ENCODE peak calls at places on chromosomes 13 and 19, in six cellular contexts. One of them, this sample, is unnamed.
A peak's percentile ranks its signal among the peaks of the same experiment; 100 is the strongest.

GRCh38 chr13:99656843-99657506 is 155.7 kb downstream of the TM9SF2 start:
- DNase-seq in substantia nigra: no peak
- DNase-seq in H7: no peak
- DNase-seq in ELF-1: no peak
- DNase-seq in ureter: no peak
- DNase-seq in ecto neural progenitor cell: no peak
- DNase-seq in this sample: peak; percentile 22

GRCh38 chr19:13597625-13598024 is 91.3 kb upstream of the CACNA1A start:
- DNase-seq in ecto neural progenitor cell: peak; percentile 69
- DNase-seq in substantia nigra: peak; percentile 17
- DNase-seq in ureter: peak; percentile 49
- DNase-seq in H7: peak; percentile 88
- DNase-seq in ELF-1: peak; percentile 50
- DNase-seq in this sample: peak; percentile 85

GRCh38 chr13:109989155-109989554 is 202.8 kb upstream of the IRS2 start:
- DNase-seq in substantia nigra: no peak
- DNase-seq in ecto neural progenitor cell: no peak
- DNase-seq in H7: no peak
- DNase-seq in ureter: no peak
- DNase-seq in ELF-1: no peak
- DNase-seq in this sample: peak; percentile 47

GRCh38 chr13:108929532-108929931 is 300.1 kb downstream of the MYO16 start:
- DNase-seq in substantia nigra: no peak
- DNase-seq in ELF-1: no peak
- DNase-seq in H7: peak; percentile 36
- DNase-seq in ecto neural progenitor cell: no peak
- DNase-seq in ureter: no peak
- DNase-seq in this sample: no peak

GRCh38 chr13:67228909-67229308 is 1.2 kb downstream of the PCDH9 start:
- DNase-seq in ELF-1: no peak
- DNase-seq in H7: no peak
- DNase-seq in substantia nigra: peak; percentile 0
- DNase-seq in ecto neural progenitor cell: no peak
- DNase-seq in ureter: no peak
- DNase-seq in this sample: peak; percentile 39

GRCh38 chr19:38134538-38135149 is 89.4 kb downstream of the DPF1 start:
- DNase-seq in H7: peak; percentile 80
- DNase-seq in ELF-1: peak; percentile 78
- DNase-seq in ecto neural progenitor cell: peak; percentile 60
- DNase-seq in substantia nigra: no peak
- DNase-seq in ureter: no peak
- DNase-seq in this sample: peak; percentile 64

GRCh38 chr13:40651866-40652587 is 14.4 kb downstream of the FOXO1 start:
- DNase-seq in substantia nigra: no peak
- DNase-seq in ecto neural progenitor cell: no peak
- DNase-seq in H7: no peak
- DNase-seq in ureter: no peak
- DNase-seq in ELF-1: no peak
- DNase-seq in this sample: no peak

GRCh38 chr13:113169277-113170272 is 11.1 kb downstream of the PROZ start:
- DNase-seq in ureter: no peak
- DNase-seq in H7: no peak
- DNase-seq in ELF-1: no peak
- DNase-seq in substantia nigra: no peak
- DNase-seq in ecto neural progenitor cell: no peak
- DNase-seq in this sample: no peak

GRCh38 chr19:33449799-33450198 is 71.8 kb downstream of the PEPD start:
- DNase-seq in ELF-1: no peak
- DNase-seq in ureter: no peak
- DNase-seq in H7: no peak
- DNase-seq in substantia nigra: no peak
- DNase-seq in ecto neural progenitor cell: no peak
- DNase-seq in this sample: no peak

GRCh38 chr13:31742102-31742695 is 2.9 kb downstream of the RXFP2 start:
- DNase-seq in ecto neural progenitor cell: peak; percentile 76
- DNase-seq in H7: peak; percentile 58
- DNase-seq in ELF-1: peak; percentile 71
- DNase-seq in ureter: peak; percentile 80
- DNase-seq in substantia nigra: peak; percentile 5
- DNase-seq in this sample: peak; percentile 82

GRCh38 chr13:33409673-33410072 is 124.1 kb upstream of the STARD13 start:
- DNase-seq in ureter: no peak
- DNase-seq in substantia nigra: no peak
- DNase-seq in H7: no peak
- DNase-seq in ecto neural progenitor cell: no peak
- DNase-seq in ELF-1: no peak
- DNase-seq in this sample: no peak

GRCh38 chr13:29140277-29140676 is 320.1 kb downstream of the MTUS2 start:
- DNase-seq in ecto neural progenitor cell: no peak
- DNase-seq in ELF-1: no peak
- DNase-seq in H7: no peak
- DNase-seq in ureter: no peak
- DNase-seq in substantia nigra: no peak
- DNase-seq in this sample: peak; percentile 80

GRCh38 chr13:59145381-59145780 is 1018.3 kb downstream of the DIAPH3 start:
- DNase-seq in ecto neural progenitor cell: no peak
- DNase-seq in substantia nigra: no peak
- DNase-seq in ureter: no peak
- DNase-seq in ELF-1: no peak
- DNase-seq in H7: no peak
- DNase-seq in this sample: no peak

GRCh38 chr13:30748717-30749116 is 13.4 kb downstream of the ALOX5AP start:
- DNase-seq in H7: no peak
- DNase-seq in substantia nigra: no peak
- DNase-seq in ELF-1: no peak
- DNase-seq in ecto neural progenitor cell: no peak
- DNase-seq in ureter: no peak
- DNase-seq in this sample: no peak

GRCh38 chr19:55685776-55686175 is 10.8 kb downstream of the EPN1 start:
- DNase-seq in substantia nigra: no peak
- DNase-seq in ureter: no peak
- DNase-seq in H7: no peak
- DNase-seq in ELF-1: no peak
- DNase-seq in ecto neural progenitor cell: no peak
- DNase-seq in this sample: no peak

GRCh38 chr19:48644839-48645651 is 942 bp downstream of the CA11 start:
- DNase-seq in substantia nigra: peak; percentile 83
- DNase-seq in H7: peak; percentile 85
- DNase-seq in ELF-1: peak; percentile 85
- DNase-seq in ureter: peak; percentile 82
- DNase-seq in ecto neural progenitor cell: peak; percentile 80
- DNase-seq in this sample: peak; percentile 90

GRCh38 chr19:1956868-1957492 is 16.0 kb downstream of the CSNK1G2 start:
- DNase-seq in ELF-1: peak; percentile 30
- DNase-seq in substantia nigra: peak; percentile 94
- DNase-seq in ureter: no peak
- DNase-seq in H7: peak; percentile 92
- DNase-seq in ecto neural progenitor cell: no peak
- DNase-seq in this sample: no peak

GRCh38 chr19:33796164-33797100 is at the start of gene KCTD15:
- DNase-seq in substantia nigra: peak; percentile 34
- DNase-seq in ELF-1: peak; percentile 75
- DNase-seq in ecto neural progenitor cell: peak; percentile 87
- DNase-seq in H7: peak; percentile 88
- DNase-seq in ureter: no peak
- DNase-seq in this sample: peak; percentile 60

GRCh38 chr13:80830431-80830830 is 489.5 kb upstream of the SPRY2 start:
- DNase-seq in ecto neural progenitor cell: no peak
- DNase-seq in H7: no peak
- DNase-seq in ureter: no peak
- DNase-seq in substantia nigra: no peak
- DNase-seq in ELF-1: no peak
- DNase-seq in this sample: no peak

GRCh38 chr19:29815231-29815630 is 3.4 kb downstream of the CCNE1 start:
- DNase-seq in ureter: no peak
- DNase-seq in ELF-1: no peak
- DNase-seq in substantia nigra: no peak
- DNase-seq in H7: no peak
- DNase-seq in ecto neural progenitor cell: no peak
- DNase-seq in this sample: no peak

GRCh38 chr19:18379803-18380747 is 5.9 kb upstream of the GDF15 start:
- DNase-seq in substantia nigra: no peak
- DNase-seq in H7: peak; percentile 67
- DNase-seq in ecto neural progenitor cell: no peak
- DNase-seq in ELF-1: peak; percentile 75
- DNase-seq in ureter: peak; percentile 94
- DNase-seq in this sample: peak; percentile 80

GRCh38 chr19:30556230-30556711 is 184.1 kb downstream of the ZNF536 start:
- DNase-seq in ureter: no peak
- DNase-seq in ELF-1: peak; percentile 10
- DNase-seq in ecto neural progenitor cell: no peak
- DNase-seq in H7: peak; percentile 61
- DNase-seq in substantia nigra: no peak
- DNase-seq in this sample: no peak

GRCh38 chr13:85140192-85140591 is 659.0 kb downstream of the SLITRK6 start:
- DNase-seq in ecto neural progenitor cell: no peak
- DNase-seq in ELF-1: peak; percentile 55
- DNase-seq in H7: no peak
- DNase-seq in substantia nigra: no peak
- DNase-seq in ureter: no peak
- DNase-seq in this sample: peak; percentile 2

GRCh38 chr19:48835734-48836088 is 580 bp downstream of the HSD17B14 start:
- DNase-seq in H7: peak; percentile 94
- DNase-seq in ureter: peak; percentile 96
- DNase-seq in ecto neural progenitor cell: peak; percentile 92
- DNase-seq in substantia nigra: peak; percentile 87
- DNase-seq in ELF-1: peak; percentile 98
- DNase-seq in this sample: peak; percentile 90

This sample was measured in choroid plexus epithelial cell.